ENCODE peak calls at places on chromosomes 12 and 14, in ten cellular contexts. One of them, this sample, is unnamed.
A peak's percentile ranks its signal among the peaks of the same experiment; 100 is the strongest.

GRCh38 chr12:69900720-69901131 is 75.7 kb downstream of the MYRFL start:
- DNase-seq in stimulated activated CD4-positive, alpha-beta T cell treated with anti-CD3 and anti-CD28 coated beads, Interleukin-4, amount 100 ng/mL, for 24 hours: peak; percentile 72
- DNase-seq in foreskin fibroblast: peak; percentile 23
- DNase-seq in HCEC 1CT: peak; percentile 53
- DNase-seq in GM12891: no peak
- DNase-seq in BE2C: peak; percentile 79
- DNase-seq in GM19239: peak; percentile 14
- DNase-seq in stimulated activated naive CD4-positive, alpha-beta T cell treated with Interleukin-2 at 50 U/mL for 16 hours: peak; percentile 26
- DNase-seq in astrocyte of the spinal cord: peak; percentile 76
- DNase-seq in PC-3: peak; percentile 86
- DNase-seq in this sample: peak; percentile 92

GRCh38 chr12:124543591-124544310 is 23.7 kb downstream of the NCOR2 start:
- DNase-seq in stimulated activated CD4-positive, alpha-beta T cell treated with anti-CD3 and anti-CD28 coated beads, Interleukin-4, amount 100 ng/mL, for 24 hours: no peak
- DNase-seq in foreskin fibroblast: no peak
- DNase-seq in HCEC 1CT: no peak
- DNase-seq in GM12891: no peak
- DNase-seq in BE2C: peak; percentile 63
- DNase-seq in GM19239: no peak
- DNase-seq in stimulated activated naive CD4-positive, alpha-beta T cell treated with Interleukin-2 at 50 U/mL for 16 hours: no peak
- DNase-seq in astrocyte of the spinal cord: peak; percentile 44
- DNase-seq in PC-3: no peak
- DNase-seq in this sample: peak; percentile 61

GRCh38 chr12:100427078-100427477 is 46.6 kb upstream of the NR1H4 start:
- DNase-seq in stimulated activated CD4-positive, alpha-beta T cell treated with anti-CD3 and anti-CD28 coated beads, Interleukin-4, amount 100 ng/mL, for 24 hours: no peak
- DNase-seq in foreskin fibroblast: peak; percentile 11
- DNase-seq in HCEC 1CT: peak; percentile 87
- DNase-seq in GM12891: no peak
- DNase-seq in BE2C: no peak
- DNase-seq in GM19239: no peak
- DNase-seq in stimulated activated naive CD4-positive, alpha-beta T cell treated with Interleukin-2 at 50 U/mL for 16 hours: no peak
- DNase-seq in astrocyte of the spinal cord: peak; percentile 71
- DNase-seq in PC-3: peak; percentile 81
- DNase-seq in this sample: no peak

GRCh38 chr12:100987552-100988277 is 193.1 kb downstream of the ANO4 start:
- DNase-seq in stimulated activated CD4-positive, alpha-beta T cell treated with anti-CD3 and anti-CD28 coated beads, Interleukin-4, amount 100 ng/mL, for 24 hours: no peak
- DNase-seq in foreskin fibroblast: peak; percentile 69
- DNase-seq in HCEC 1CT: peak; percentile 81
- DNase-seq in GM12891: peak; percentile 42
- DNase-seq in BE2C: peak; percentile 10
- DNase-seq in GM19239: peak; percentile 55
- DNase-seq in stimulated activated naive CD4-positive, alpha-beta T cell treated with Interleukin-2 at 50 U/mL for 16 hours: no peak
- DNase-seq in astrocyte of the spinal cord: peak; percentile 54
- DNase-seq in PC-3: peak; percentile 66
- DNase-seq in this sample: peak; percentile 79

GRCh38 chr12:10719482-10719881 is 3.6 kb downstream of the YBX3 start:
- DNase-seq in stimulated activated CD4-positive, alpha-beta T cell treated with anti-CD3 and anti-CD28 coated beads, Interleukin-4, amount 100 ng/mL, for 24 hours: no peak
- DNase-seq in foreskin fibroblast: no peak
- DNase-seq in HCEC 1CT: no peak
- DNase-seq in GM12891: no peak
- DNase-seq in BE2C: no peak
- DNase-seq in GM19239: no peak
- DNase-seq in stimulated activated naive CD4-positive, alpha-beta T cell treated with Interleukin-2 at 50 U/mL for 16 hours: no peak
- DNase-seq in astrocyte of the spinal cord: no peak
- DNase-seq in PC-3: no peak
- DNase-seq in this sample: no peak

GRCh38 chr12:54684636-54685630 is 36.8 kb upstream of the DCD start:
- DNase-seq in stimulated activated CD4-positive, alpha-beta T cell treated with anti-CD3 and anti-CD28 coated beads, Interleukin-4, amount 100 ng/mL, for 24 hours: no peak
- DNase-seq in foreskin fibroblast: no peak
- DNase-seq in HCEC 1CT: no peak
- DNase-seq in GM12891: no peak
- DNase-seq in BE2C: no peak
- DNase-seq in GM19239: no peak
- DNase-seq in stimulated activated naive CD4-positive, alpha-beta T cell treated with Interleukin-2 at 50 U/mL for 16 hours: no peak
- DNase-seq in astrocyte of the spinal cord: no peak
- DNase-seq in PC-3: no peak
- DNase-seq in this sample: no peak

GRCh38 chr12:122081697-122082221 is 3.2 kb downstream of the MLXIP start:
- DNase-seq in stimulated activated CD4-positive, alpha-beta T cell treated with anti-CD3 and anti-CD28 coated beads, Interleukin-4, amount 100 ng/mL, for 24 hours: no peak
- DNase-seq in foreskin fibroblast: peak; percentile 54
- DNase-seq in HCEC 1CT: peak; percentile 85
- DNase-seq in GM12891: no peak
- DNase-seq in BE2C: no peak
- DNase-seq in GM19239: peak; percentile 77
- DNase-seq in stimulated activated naive CD4-positive, alpha-beta T cell treated with Interleukin-2 at 50 U/mL for 16 hours: no peak
- DNase-seq in astrocyte of the spinal cord: peak; percentile 33
- DNase-seq in PC-3: peak; percentile 14
- DNase-seq in this sample: peak; percentile 85

GRCh38 chr14:102043251-102044025 is 43.4 kb downstream of the HSP90AA1 start:
- DNase-seq in stimulated activated CD4-positive, alpha-beta T cell treated with anti-CD3 and anti-CD28 coated beads, Interleukin-4, amount 100 ng/mL, for 24 hours: no peak
- DNase-seq in foreskin fibroblast: no peak
- DNase-seq in HCEC 1CT: no peak
- DNase-seq in GM12891: no peak
- DNase-seq in BE2C: no peak
- DNase-seq in GM19239: no peak
- DNase-seq in stimulated activated naive CD4-positive, alpha-beta T cell treated with Interleukin-2 at 50 U/mL for 16 hours: no peak
- DNase-seq in astrocyte of the spinal cord: no peak
- DNase-seq in PC-3: peak; percentile 31
- DNase-seq in this sample: no peak

GRCh38 chr12:96085475-96085874 is 50.1 kb upstream of the LTA4H start:
- DNase-seq in stimulated activated CD4-positive, alpha-beta T cell treated with anti-CD3 and anti-CD28 coated beads, Interleukin-4, amount 100 ng/mL, for 24 hours: no peak
- DNase-seq in foreskin fibroblast: no peak
- DNase-seq in HCEC 1CT: no peak
- DNase-seq in GM12891: no peak
- DNase-seq in BE2C: no peak
- DNase-seq in GM19239: no peak
- DNase-seq in stimulated activated naive CD4-positive, alpha-beta T cell treated with Interleukin-2 at 50 U/mL for 16 hours: no peak
- DNase-seq in astrocyte of the spinal cord: no peak
- DNase-seq in PC-3: no peak
- DNase-seq in this sample: no peak

GRCh38 chr14:105131241-105131640 is 37.3 kb downstream of the JAG2 start:
- DNase-seq in stimulated activated CD4-positive, alpha-beta T cell treated with anti-CD3 and anti-CD28 coated beads, Interleukin-4, amount 100 ng/mL, for 24 hours: no peak
- DNase-seq in foreskin fibroblast: no peak
- DNase-seq in HCEC 1CT: no peak
- DNase-seq in GM12891: no peak
- DNase-seq in BE2C: no peak
- DNase-seq in GM19239: no peak
- DNase-seq in stimulated activated naive CD4-positive, alpha-beta T cell treated with Interleukin-2 at 50 U/mL for 16 hours: no peak
- DNase-seq in astrocyte of the spinal cord: peak; percentile 5
- DNase-seq in PC-3: no peak
- DNase-seq in this sample: no peak

GRCh38 chr12:8953773-8954402 is 4.4 kb upstream of the M6PR start:
- DNase-seq in stimulated activated CD4-positive, alpha-beta T cell treated with anti-CD3 and anti-CD28 coated beads, Interleukin-4, amount 100 ng/mL, for 24 hours: peak; percentile 62
- DNase-seq in foreskin fibroblast: no peak
- DNase-seq in HCEC 1CT: no peak
- DNase-seq in GM12891: no peak
- DNase-seq in BE2C: no peak
- DNase-seq in GM19239: no peak
- DNase-seq in stimulated activated naive CD4-positive, alpha-beta T cell treated with Interleukin-2 at 50 U/mL for 16 hours: peak; percentile 69
- DNase-seq in astrocyte of the spinal cord: no peak
- DNase-seq in PC-3: no peak
- DNase-seq in this sample: no peak

GRCh38 chr12:27336254-27336653 is 3.6 kb downstream of the BMAL2 start:
- DNase-seq in stimulated activated CD4-positive, alpha-beta T cell treated with anti-CD3 and anti-CD28 coated beads, Interleukin-4, amount 100 ng/mL, for 24 hours: no peak
- DNase-seq in foreskin fibroblast: no peak
- DNase-seq in HCEC 1CT: no peak
- DNase-seq in GM12891: no peak
- DNase-seq in BE2C: no peak
- DNase-seq in GM19239: no peak
- DNase-seq in stimulated activated naive CD4-positive, alpha-beta T cell treated with Interleukin-2 at 50 U/mL for 16 hours: no peak
- DNase-seq in astrocyte of the spinal cord: no peak
- DNase-seq in PC-3: peak; percentile 99
- DNase-seq in this sample: no peak

GRCh38 chr14:76551906-76552305 is 176.0 kb downstream of the ESRRB start:
- DNase-seq in stimulated activated CD4-positive, alpha-beta T cell treated with anti-CD3 and anti-CD28 coated beads, Interleukin-4, amount 100 ng/mL, for 24 hours: no peak
- DNase-seq in foreskin fibroblast: no peak
- DNase-seq in HCEC 1CT: no peak
- DNase-seq in GM12891: no peak
- DNase-seq in BE2C: no peak
- DNase-seq in GM19239: no peak
- DNase-seq in stimulated activated naive CD4-positive, alpha-beta T cell treated with Interleukin-2 at 50 U/mL for 16 hours: no peak
- DNase-seq in astrocyte of the spinal cord: no peak
- DNase-seq in PC-3: no peak
- DNase-seq in this sample: no peak

GRCh38 chr12:89632778-89633177 is 75.9 kb downstream of the ATP2B1 start:
- DNase-seq in stimulated activated CD4-positive, alpha-beta T cell treated with anti-CD3 and anti-CD28 coated beads, Interleukin-4, amount 100 ng/mL, for 24 hours: no peak
- DNase-seq in foreskin fibroblast: no peak
- DNase-seq in HCEC 1CT: no peak
- DNase-seq in GM12891: no peak
- DNase-seq in BE2C: no peak
- DNase-seq in GM19239: no peak
- DNase-seq in stimulated activated naive CD4-positive, alpha-beta T cell treated with Interleukin-2 at 50 U/mL for 16 hours: no peak
- DNase-seq in astrocyte of the spinal cord: no peak
- DNase-seq in PC-3: peak; percentile 60
- DNase-seq in this sample: no peak

GRCh38 chr14:104680806-104681688 is 8.4 kb upstream of the INF2 start:
- DNase-seq in stimulated activated CD4-positive, alpha-beta T cell treated with anti-CD3 and anti-CD28 coated beads, Interleukin-4, amount 100 ng/mL, for 24 hours: no peak
- DNase-seq in foreskin fibroblast: peak; percentile 80
- DNase-seq in HCEC 1CT: peak; percentile 80
- DNase-seq in GM12891: no peak
- DNase-seq in BE2C: no peak
- DNase-seq in GM19239: no peak
- DNase-seq in stimulated activated naive CD4-positive, alpha-beta T cell treated with Interleukin-2 at 50 U/mL for 16 hours: no peak
- DNase-seq in astrocyte of the spinal cord: peak; percentile 78
- DNase-seq in PC-3: peak; percentile 86
- DNase-seq in this sample: peak; percentile 83

This sample was measured in OCI-LY7.